ENCODE peak calls at places on chromosomes 7 and 10, in nine cellular contexts. P, S, J, G, W, F, U, M and X are unnamed samples.

GRCh38 chr7:907158-907980 is 31.0 kb downstream of the GET4 start:
- DNase-seq in P (no peak), S (no peak), J (no peak), G (no peak), W (no peak), F (no peak), U (peak), M (no peak), X (no peak)

GRCh38 chr7:128203710-128204214 is 37.3 kb upstream of the LEP start:
- DNase-seq in P (no peak), S (peak), J (no peak), G (peak), W (no peak), F (no peak), U (no peak), M (peak), X (no peak)

GRCh38 chr7:19930051-19930450 is 156.6 kb upstream of the TMEM196 start:
- DNase-seq in P (no peak), S (no peak), J (no peak), G (no peak), W (no peak), F (no peak), U (no peak), M (no peak), X (no peak)

GRCh38 chr10:44045020-44045419 is 339.9 kb downstream of the CXCL12 start:
- DNase-seq in P (no peak), S (no peak), J (no peak), G (no peak), W (peak), F (no peak), U (no peak), M (no peak), X (no peak)

GRCh38 chr7:140084142-140084655 is 21.4 kb upstream of the PARP12 start:
- DNase-seq in P (no peak), S (no peak), J (peak), G (no peak), W (no peak), F (no peak), U (no peak), M (no peak), X (no peak)

GRCh38 chr7:17681965-17682364 is 258.3 kb downstream of the SNX13 start:
- DNase-seq in P (no peak), S (no peak), J (no peak), G (no peak), W (no peak), F (no peak), U (no peak), M (no peak), X (no peak)

GRCh38 chr7:98329100-98329871 is 47.8 kb downstream of the BRI3 start:
- DNase-seq in P (no peak), S (no peak), J (no peak), G (peak), W (peak), F (no peak), U (no peak), M (no peak), X (no peak)

GRCh38 chr7:143052041-143052440 is at the start of gene OR6V1:
- DNase-seq in P (no peak), S (no peak), J (no peak), G (no peak), W (no peak), F (no peak), U (no peak), M (no peak), X (no peak)

GRCh38 chr7:154503962-154504550 is 451.9 kb downstream of the DPP6 start:
- DNase-seq in P (no peak), S (no peak), J (peak), G (peak), W (no peak), F (no peak), U (peak), M (no peak), X (peak)

GRCh38 chr7:28406192-28406591 is 6.1 kb upstream of the CREB5 start:
- DNase-seq in P (no peak), S (no peak), J (no peak), G (no peak), W (no peak), F (no peak), U (no peak), M (no peak), X (no peak)

GRCh38 chr7:22359156-22359697 is 2.3 kb upstream of the RAPGEF5 start:
- DNase-seq in P (no peak), S (no peak), J (no peak), G (no peak), W (no peak), F (no peak), U (no peak), M (no peak), X (no peak)

GRCh38 chr7:151053091-151053490 is 4.6 kb downstream of the CDK5 start:
- DNase-seq in P (no peak), S (no peak), J (peak), G (no peak), W (no peak), F (no peak), U (no peak), M (no peak), X (no peak)

GRCh38 chr10:97466755-97467154 is 20.8 kb downstream of the ZDHHC16 start:
- DNase-seq in P (no peak), S (no peak), J (no peak), G (peak), W (no peak), F (no peak), U (no peak), M (no peak), X (no peak)

GRCh38 chr10:21181451-21181850 is 284.3 kb upstream of the NEBL start:
- DNase-seq in P (no peak), S (no peak), J (no peak), G (no peak), W (no peak), F (no peak), U (no peak), M (no peak), X (no peak)

GRCh38 chr7:90188281-90188680 is 23.3 kb upstream of the STEAP2 start:
- DNase-seq in P (no peak), S (no peak), J (peak), G (no peak), W (no peak), F (no peak), U (peak), M (no peak), X (no peak)

GRCh38 chr10:61779950-61780659 is 117.4 kb downstream of the CABCOCO1 start:
- DNase-seq in P (no peak), S (no peak), J (no peak), G (peak), W (peak), F (no peak), U (peak), M (no peak), X (peak)

GRCh38 chr10:124990671-124991625 is 49.0 kb downstream of the ZRANB1 start:
- DNase-seq in P (no peak), S (no peak), J (no peak), G (no peak), W (no peak), F (no peak), U (no peak), M (no peak), X (no peak)

GRCh38 chr10:58919927-58920654 is 256.4 kb upstream of the PHYHIPL start:
- DNase-seq in P (no peak), S (no peak), J (no peak), G (peak), W (no peak), F (no peak), U (peak), M (no peak), X (no peak)

GRCh38 chr7:155534691-155535090 is 11.7 kb downstream of the CNPY1 start:
- DNase-seq in P (no peak), S (no peak), J (no peak), G (no peak), W (no peak), F (no peak), U (no peak), M (no peak), X (no peak)

GRCh38 chr7:516216-516605 is 3.4 kb downstream of the PDGFA start:
- DNase-seq in P (no peak), S (no peak), J (no peak), G (no peak), W (no peak), F (no peak), U (no peak), M (no peak), X (no peak)

GRCh38 chr7:153886506-153887391 is 165.4 kb upstream of the DPP6 start:
- DNase-seq in P (peak), S (no peak), J (no peak), G (no peak), W (no peak), F (no peak), U (no peak), M (no peak), X (no peak)

GRCh38 chr10:43160067-43160918 is 22.0 kb downstream of the CSGALNACT2 start:
- DNase-seq in P (no peak), S (no peak), J (peak), G (peak), W (no peak), F (no peak), U (no peak), M (no peak), X (peak)

GRCh38 chr7:25854608-25855497 is 297.1 kb upstream of the NFE2L3 start:
- DNase-seq in P (no peak), S (peak), J (peak), G (peak), W (no peak), F (no peak), U (peak), M (peak), X (peak)

GRCh38 chr10:80356563-80356999 is at the start of the genes DYDC1 and DYDC2:
- DNase-seq in P (peak), S (no peak), J (peak), G (no peak), W (peak), F (peak), U (no peak), M (no peak), X (no peak)

GRCh38 chr7:150379590-150380379 is 655 bp downstream of the ZNF775 start:
- DNase-seq in P (no peak), S (no peak), J (peak), G (no peak), W (no peak), F (no peak), U (peak), M (no peak), X (peak)

GRCh38 chr7:151648429-151648828 is 128.7 kb upstream of the RHEB start:
- DNase-seq in P (no peak), S (no peak), J (no peak), G (peak), W (no peak), F (no peak), U (no peak), M (peak), X (no peak)

GRCh38 chr7:98051118-98051744 is 55.4 kb upstream of the LMTK2 start:
- DNase-seq in P (peak), S (peak), J (no peak), G (no peak), W (no peak), F (no peak), U (no peak), M (no peak), X (no peak)

GRCh38 chr7:26891400-26892355 is 27.3 kb upstream of the SKAP2 start:
- DNase-seq in P (no peak), S (no peak), J (no peak), G (peak), W (no peak), F (no peak), U (no peak), M (no peak), X (no peak)

GRCh38 chr7:36366649-36367560 is 22.8 kb upstream of the ANLN start:
- DNase-seq in P (peak), S (peak), J (peak), G (peak), W (peak), F (peak), U (peak), M (peak), X (peak)
- TF ChIP-seq POLR2A in P (no peak), S (no peak), J (no peak), G (no peak), W (no peak), F (peak), U (peak), M (no peak), X (no peak)

GRCh38 chr7:108358553-108358952 is 97.7 kb downstream of the NRCAM start:
- DNase-seq in P (no peak), S (no peak), J (no peak), G (peak), W (no peak), F (no peak), U (peak), M (no peak), X (no peak)
- TF ChIP-seq POLR2A in P (no peak), S (no peak), J (no peak), G (no peak), W (no peak), F (no peak), U (no peak), M (no peak), X (no peak)

DNA sequence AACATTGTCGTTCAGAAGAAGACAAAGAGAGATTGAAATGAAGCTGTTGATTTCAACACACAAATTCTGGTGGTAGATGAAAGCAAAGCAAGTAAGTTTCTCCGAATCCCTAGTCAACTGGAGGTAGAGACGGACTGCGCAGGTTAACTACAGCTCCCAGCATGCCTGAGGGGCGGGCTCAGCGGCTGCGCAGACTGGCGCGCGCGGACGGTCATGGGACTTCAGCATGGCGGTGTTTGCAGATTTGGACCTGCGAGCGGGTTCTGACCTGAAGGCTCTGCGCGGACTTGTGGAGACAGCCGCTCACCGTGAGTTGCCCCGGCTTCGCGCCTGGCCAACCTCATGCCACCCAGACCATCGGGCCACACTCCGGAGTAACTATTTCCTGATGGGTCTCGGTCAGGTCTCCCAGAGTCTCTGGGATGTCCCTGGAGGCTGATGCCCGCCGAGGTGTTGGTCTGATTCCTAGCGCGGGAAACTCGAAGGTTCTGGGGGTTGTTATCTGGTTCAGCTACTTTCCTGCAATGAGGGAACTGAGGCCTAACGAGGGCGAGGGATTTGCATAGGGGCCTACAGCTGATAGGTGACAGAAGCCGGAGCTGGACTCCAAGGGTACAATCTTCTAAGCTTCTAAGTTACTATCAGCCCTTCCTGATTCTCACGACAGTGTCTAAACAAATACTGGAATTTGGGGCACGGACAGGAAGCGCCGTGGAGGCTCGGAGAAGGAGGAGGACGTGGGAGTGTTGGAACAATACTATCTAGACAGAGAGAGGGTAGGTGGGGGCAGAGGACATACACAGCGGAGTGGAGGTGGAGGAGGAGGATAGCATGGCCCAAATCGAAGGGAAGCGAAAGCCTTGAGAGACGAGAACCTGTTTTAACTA is at the start of gene RPP30:
- DNase-seq in P (peak), S (peak), J (peak), G (peak), W (peak), F (peak), U (peak), M (peak), X (peak)
- TF ChIP-seq POLR2A in P (peak), S (no peak), J (peak), G (no peak), W (no peak), F (peak), U (peak), M (no peak), X (peak)

GRCh38 chr7:158863611-158864506 is 7.5 kb downstream of the DYNC2I1 start:
- DNase-seq in P (peak), S (peak), J (peak), G (peak), W (peak), F (peak), U (peak), M (peak), X (peak)
- TF ChIP-seq POLR2A in P (peak), S (no peak), J (no peak), G (no peak), W (no peak), F (no peak), U (no peak), M (no peak), X (no peak)

DNA sequence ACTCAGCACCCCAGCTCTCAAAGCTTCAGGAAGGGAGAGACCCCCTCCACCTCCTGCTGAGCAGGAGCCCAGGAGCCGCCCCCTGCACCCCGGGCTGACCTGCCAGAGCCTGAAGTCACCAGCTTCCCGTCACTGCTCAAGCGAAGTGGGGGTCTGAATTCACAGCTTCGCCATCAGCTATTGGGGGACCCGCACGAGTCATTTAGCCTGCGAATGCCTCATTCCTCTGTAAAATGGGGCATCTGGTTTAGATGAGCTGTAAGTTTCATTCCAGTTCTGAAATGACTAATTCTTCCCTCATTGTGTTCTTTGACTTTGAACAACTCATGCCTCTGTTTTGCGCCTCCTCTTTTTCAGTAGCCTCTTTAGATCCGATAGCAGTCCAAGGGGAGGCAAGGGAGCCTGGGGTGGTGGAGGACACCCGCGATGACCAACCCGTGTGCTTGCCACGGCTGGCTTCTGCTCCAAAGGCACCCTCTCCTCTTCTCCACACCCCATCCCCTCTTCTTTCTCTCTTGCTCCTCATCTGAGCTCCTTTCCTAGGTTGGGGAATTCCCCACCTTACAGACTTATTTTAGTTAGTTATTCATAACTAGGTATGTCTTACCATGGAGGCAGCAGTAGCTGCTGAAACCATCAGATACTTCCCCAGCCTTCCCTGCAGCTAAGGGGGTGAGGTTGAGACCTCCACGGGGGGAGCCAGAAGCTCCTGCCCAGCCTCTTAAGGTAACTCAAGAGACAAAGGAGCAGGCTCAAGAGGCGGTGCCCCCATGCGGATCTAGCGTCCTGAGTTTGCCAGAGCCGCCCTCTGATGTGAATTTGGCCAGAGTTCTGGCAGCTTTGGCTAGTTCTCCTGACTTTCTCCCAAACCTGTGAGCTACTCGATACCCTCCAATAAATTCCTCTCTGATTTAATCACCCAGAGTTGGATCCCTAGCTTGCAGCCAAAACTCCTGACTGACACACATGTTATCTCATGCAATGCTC is 47.7 kb downstream of the RBM17 start:
- DNase-seq in P (no peak), S (no peak), J (no peak), G (peak), W (no peak), F (no peak), U (no peak), M (no peak), X (no peak)
- TF ChIP-seq POLR2A in P (no peak), S (no peak), J (no peak), G (peak), W (no peak), F (no peak), U (no peak), M (no peak), X (no peak)

GRCh38 chr7:48139461-48139860 is 31.8 kb upstream of the ABCA13 start:
- DNase-seq in P (no peak), S (no peak), J (peak), G (peak), W (no peak), F (no peak), U (peak), M (no peak), X (peak)

GRCh38 chr7:48141551-48141950 is 29.7 kb upstream of the ABCA13 start:
- DNase-seq in P (no peak), S (no peak), J (no peak), G (no peak), W (no peak), F (no peak), U (no peak), M (no peak), X (no peak)

GRCh38 chr7:48144291-48144768 is 26.9 kb upstream of the ABCA13 start:
- DNase-seq in P (no peak), S (no peak), J (no peak), G (no peak), W (no peak), F (no peak), U (peak), M (no peak), X (no peak)

DNA sequence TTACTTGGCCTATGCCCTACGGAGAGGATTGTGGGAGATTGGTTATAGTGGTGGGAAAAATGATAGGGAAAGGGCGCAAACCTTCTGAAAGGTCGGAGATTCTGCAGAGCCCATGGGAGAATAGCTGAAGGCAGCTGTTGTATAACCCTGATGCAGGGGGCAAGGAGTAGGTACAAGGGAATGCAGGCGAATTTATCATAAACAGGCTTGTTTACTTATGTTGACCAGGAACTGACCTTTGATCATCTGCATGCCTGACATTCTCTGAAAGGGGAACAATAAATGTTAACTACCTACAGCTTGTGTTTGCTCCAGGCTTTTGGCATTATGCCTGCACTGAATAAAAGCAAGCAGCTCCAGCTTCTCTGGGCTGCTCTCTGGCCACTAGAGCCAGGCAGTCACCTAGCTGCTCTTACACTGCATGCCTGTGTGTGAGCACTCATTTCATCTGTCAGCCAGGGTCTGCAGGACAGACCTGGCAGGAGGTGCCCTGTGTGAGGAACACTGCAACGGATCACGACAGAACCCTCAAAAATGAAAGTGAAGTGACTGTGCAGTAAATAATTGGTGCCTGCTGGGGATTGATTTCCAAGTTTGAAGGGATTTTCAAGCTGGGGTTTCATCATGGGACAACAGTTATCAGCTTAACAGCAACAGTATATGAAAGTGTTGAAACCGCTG is 31.1 kb upstream of the ABCA13 start:
- DNase-seq in P (no peak), S (no peak), J (no peak), G (no peak), W (no peak), F (no peak), U (peak), M (no peak), X (peak)
- TF ChIP-seq POLR2A in P (no peak), S (no peak), J (no peak), G (no peak), W (no peak), F (no peak), U (no peak), M (no peak), X (no peak)